ENCODE peak calls at places on chromosome 11, in nine cellular contexts. V is COR-L47; N is M059J; A is activated T-helper 2 cell treated with anti-CD3 and anti-CD28 coated beads, Interferon-gamma antibody, Interleukin-2, Interleukin-4, amounts not matched to agents 10 μg/mL and 5 μg/mL and 100 μg/mL, durations not matched to agents 14 hours and 24 hours and 36 hours; U is left ventricle myocardium inferior; T is NCI-H1417; G is HepG2; B is EH; Q is KBM-7. K is an unnamed sample.

GRCh38 chr11:76443254-76443935 is 1.4 kb upstream of the EMSY start:
- DNase-seq in T (no peak), Q (peak), V (no peak), A (no peak), B (peak), G (no peak), U (no peak), N (no peak), K (no peak)

GRCh38 chr11:128776434-128777284 is 82.8 kb downstream of the FLI1 start:
- DNase-seq in T (no peak), U (peak), V (no peak), G (no peak), Q (no peak), B (peak), N (peak), A (peak), K (no peak)

GRCh38 chr11:19680824-19681368 is 31.7 kb upstream of the NAV2 start:
- DNase-seq in N (peak), V (no peak), T (no peak), G (no peak), Q (no peak), U (no peak), A (no peak), B (peak), K (no peak)

GRCh38 chr11:9765320-9766101 is 101.6 kb downstream of the SWAP70 start:
- DNase-seq in V (no peak), Q (no peak), N (peak), B (peak), U (peak), A (no peak), T (peak), G (peak), K (peak)

GRCh38 chr11:33411751-33412150 is 154.6 kb downstream of the HIPK3 start:
- DNase-seq in G (no peak), A (no peak), U (no peak), B (no peak), N (no peak), T (no peak), V (no peak), Q (no peak), K (no peak)

GRCh38 chr11:369336-370018 is at the start of gene B4GALNT4:
- DNase-seq in V (peak), N (no peak), G (no peak), Q (no peak), T (peak), B (peak), U (peak), A (no peak), K (no peak)

GRCh38 chr11:7413961-7414728 is 71.2 kb upstream of the OLFML1 start:
- DNase-seq in N (peak), Q (peak), A (no peak), G (peak), T (no peak), V (no peak), U (no peak), B (no peak), K (no peak)

GRCh38 chr11:110505514-110506284 is 76.0 kb downstream of the FDX1 start:
- DNase-seq in V (no peak), A (no peak), G (no peak), Q (no peak), B (no peak), T (peak), N (no peak), U (peak), K (no peak)

GRCh38 chr11:63709336-63709735 is 28.0 kb downstream of the RTN3 start:
- DNase-seq in B (peak), N (no peak), Q (no peak), U (no peak), T (no peak), G (no peak), V (no peak), A (no peak), K (no peak)

GRCh38 chr11:59204736-59205135 is 8.0 kb downstream of the MPEG1 start:
- DNase-seq in A (no peak), G (no peak), B (peak), N (peak), T (no peak), V (no peak), Q (no peak), U (no peak), K (no peak)

GRCh38 chr11:62444835-62445234 is 26.0 kb downstream of the SCGB1A1 start:
- DNase-seq in B (no peak), U (no peak), Q (no peak), N (no peak), V (no peak), G (no peak), T (peak), A (no peak), K (no peak)

GRCh38 chr11:128533473-128533872 is 53.9 kb downstream of the ETS1 start:
- DNase-seq in N (no peak), T (peak), A (no peak), V (no peak), B (no peak), U (no peak), Q (no peak), G (no peak), K (no peak)

GRCh38 chr11:95095858-95096587 is 6.4 kb downstream of the ENDOD1 start:
- DNase-seq in G (no peak), V (no peak), U (no peak), A (no peak), B (peak), N (peak), Q (peak), T (peak), K (peak)

GRCh38 chr11:31480930-31481329 is 28.5 kb downstream of the IMMP1L start:
- DNase-seq in T (no peak), Q (no peak), V (no peak), A (no peak), U (no peak), B (no peak), G (no peak), N (no peak), K (no peak)

GRCh38 chr11:134014502-134014901 is 54.4 kb upstream of the JAM3 start:
- DNase-seq in T (peak), Q (peak), A (no peak), N (peak), G (no peak), U (no peak), V (peak), B (peak), K (no peak)

GRCh38 chr11:126716456-126717083 is 284.0 kb downstream of the KIRREL3 start:
- DNase-seq in N (peak), B (peak), G (peak), V (no peak), T (peak), U (no peak), A (no peak), Q (peak), K (no peak)

GRCh38 chr11:36257351-36257750 is 31.9 kb downstream of the COMMD9 start:
- DNase-seq in T (no peak), N (peak), V (no peak), Q (no peak), U (no peak), G (no peak), B (no peak), A (no peak), K (no peak)

GRCh38 chr11:126268708-126269579 is at the start of the genes FOXRED1 and SRPRA:
- DNase-seq in U (peak), N (peak), Q (peak), T (peak), G (peak), B (peak), A (peak), V (peak), K (peak)

GRCh38 chr11:112511906-112512305 is 251.2 kb upstream of the PLET1 start:
- DNase-seq in B (no peak), Q (no peak), A (no peak), V (peak), G (no peak), N (no peak), U (no peak), T (peak), K (no peak)

GRCh38 chr11:132200303-132200936 is 830.0 kb downstream of the NTM start:
- DNase-seq in G (no peak), B (no peak), T (peak), N (no peak), V (no peak), U (no peak), Q (no peak), A (no peak), K (no peak)

GRCh38 chr11:103338621-103339484 is 229.6 kb downstream of the DYNC2H1 start:
- DNase-seq in A (no peak), G (no peak), V (no peak), U (no peak), N (peak), Q (no peak), B (peak), T (peak), K (peak)

GRCh38 chr11:129992161-129992944 is 10.3 kb downstream of the PRDM10 start:
- DNase-seq in N (peak), T (peak), G (peak), Q (peak), A (no peak), V (peak), U (no peak), B (peak), K (no peak)

GRCh38 chr11:45390407-45390806 is 104.3 kb upstream of the SYT13 start:
- DNase-seq in B (no peak), T (peak), V (peak), U (no peak), Q (no peak), N (no peak), A (no peak), G (peak), K (no peak)

GRCh38 chr11:43751726-43752125 is 71.2 kb downstream of the HSD17B12 start:
- DNase-seq in Q (no peak), A (no peak), V (no peak), B (no peak), N (no peak), U (no peak), G (no peak), T (no peak), K (no peak)

GRCh38 chr11:43550714-43551113 is 129.8 kb upstream of the HSD17B12 start:
- DNase-seq in B (no peak), T (no peak), G (no peak), N (no peak), U (no peak), V (no peak), A (no peak), Q (no peak), K (no peak)

GRCh38 chr11:727281-727701 is 20.0 kb upstream of the TALDO1 start:
- DNase-seq in V (no peak), G (no peak), T (no peak), N (no peak), A (no peak), B (no peak), Q (no peak), U (no peak), K (no peak)

GRCh38 chr11:101497292-101497691 is 86.5 kb downstream of the TRPC6 start:
- DNase-seq in G (no peak), Q (no peak), U (no peak), B (peak), T (no peak), A (no peak), V (no peak), N (no peak), K (no peak)

GRCh38 chr11:1269957-1270356 is 39.5 kb downstream of the TOLLIP start:
- DNase-seq in V (no peak), T (no peak), B (no peak), N (no peak), A (no peak), U (no peak), G (no peak), Q (no peak), K (no peak)

GRCh38 chr11:79314906-79315689 is 125.7 kb downstream of the TENM4 start:
- DNase-seq in A (no peak), B (peak), U (no peak), T (no peak), G (no peak), N (peak), V (no peak), Q (peak), K (no peak)

GRCh38 chr11:129075757-129076156 is 116.4 kb downstream of the ARHGAP32 start:
- DNase-seq in B (no peak), T (no peak), A (no peak), N (no peak), U (no peak), V (no peak), G (no peak), Q (no peak), K (no peak)

GRCh38 chr11:100932474-100933100 is 197.0 kb downstream of the PGR start:
- DNase-seq in G (peak), U (no peak), V (peak), B (peak), A (no peak), Q (peak), N (peak), T (peak), K (peak)

GRCh38 chr11:71286701-71287643 is 34.6 kb upstream of the SHANK2 start:
- DNase-seq in T (no peak), A (no peak), Q (no peak), U (no peak), B (peak), G (peak), V (peak), N (peak), K (peak)

K was measured in HS-5.